ENCODE peak calls at places on chromosomes 4 and X, in ten cellular contexts. G is tibial nerve, C is A549, I is ovary, V is sigmoid colon, W is transverse colon, R is upper lobe of left lung, F is stomach, Q is esophagus muscularis mucosa, B is HepG2. H is an unnamed sample.
A peak's percentile ranks its signal among the peaks of the same experiment; 100 is the strongest.

GRCh38 chrX:139077303-139078131 is 366.0 kb upstream of the FGF13 start:
- DNase-seq in G (no peak), C (no peak), R (no peak), B (no peak), I (no peak), F (no peak), W (no peak), Q (no peak), V (no peak), H (no peak)

GRCh38 chr4:14726441-14727405 is 275.6 kb upstream of the CPEB2 start:
- DNase-seq in G (no peak), Q (no peak), B (no peak), V (no peak), R (no peak), I (no peak), C (peak; percentile 40), W (peak; percentile 19), F (peak; percentile 59), H (no peak)

GRCh38 chrX:154457491-154458115 is 478 bp upstream of the PLXNA3 start:
- DNase-seq in R (peak; percentile 66), Q (no peak), I (peak; percentile 45), G (no peak), W (peak; percentile 72), V (no peak), B (no peak), C (no peak), F (peak; percentile 48), H (no peak)

GRCh38 chr4:84927428-84927827 is 39.1 kb downstream of the WDFY3 start:
- DNase-seq in F (no peak), C (no peak), Q (no peak), W (no peak), B (no peak), V (no peak), I (no peak), R (no peak), G (no peak), H (no peak)

GRCh38 chrX:19602866-19603620 is 87.7 kb upstream of the MAP3K15 start:
- DNase-seq in I (no peak), F (no peak), V (no peak), W (no peak), C (peak; percentile 54), R (no peak), G (no peak), B (no peak), Q (no peak), H (no peak)

GRCh38 chrX:24405959-24406358 is 45.5 kb downstream of the SUPT20HL1 start:
- DNase-seq in B (no peak), V (no peak), F (no peak), G (no peak), W (no peak), I (no peak), R (no peak), C (no peak), Q (no peak), H (no peak)

GRCh38 chr4:163474027-163474426 is 473 bp upstream of the TKTL2 start:
- DNase-seq in V (no peak), W (no peak), Q (no peak), G (no peak), F (no peak), C (no peak), B (no peak), R (no peak), I (no peak), H (no peak)

GRCh38 chrX:68508799-68509198 is 9.9 kb downstream of the YIPF6 start:
- DNase-seq in G (no peak), Q (no peak), I (no peak), W (no peak), C (no peak), R (no peak), B (no peak), F (no peak), V (no peak), H (no peak)

GRCh38 chrX:43277879-43278278 is 378.2 kb upstream of the MAOA start:
- DNase-seq in V (no peak), W (no peak), C (no peak), I (no peak), Q (no peak), B (no peak), G (no peak), F (no peak), R (no peak), H (no peak)

GRCh38 chr4:53693909-53694308 is 102.6 kb upstream of the LNX1 start:
- DNase-seq in Q (no peak), W (no peak), F (no peak), C (no peak), B (no peak), V (no peak), R (no peak), G (no peak), I (no peak), H (no peak)

GRCh38 chr4:125123710-125124109 is 191.0 kb upstream of the FAT4 start:
- DNase-seq in C (no peak), Q (no peak), G (no peak), I (no peak), F (no peak), B (no peak), V (no peak), W (no peak), R (no peak), H (no peak)

GRCh38 chr4:121070696-121071639 is 1.4 kb downstream of the NDNF start:
- DNase-seq in G (peak; percentile 15), I (peak; percentile 58), B (no peak), R (peak; percentile 40), W (peak; percentile 67), F (no peak), C (peak; percentile 25), V (peak; percentile 78), Q (no peak), H (peak; percentile 82)

GRCh38 chr4:127403523-127404084 is 229.2 kb upstream of the INTU start:
- DNase-seq in I (no peak), F (no peak), B (no peak), C (no peak), G (no peak), W (no peak), V (no peak), Q (no peak), R (no peak), H (no peak)

GRCh38 chr4:67697860-67698655 is 2.9 kb downstream of the UBA6 start:
- DNase-seq in R (no peak), G (no peak), I (no peak), C (no peak), W (no peak), B (no peak), F (no peak), Q (no peak), V (no peak), H (no peak)

GRCh38 chr4:163404570-163404969 is 60.9 kb downstream of the NPY5R start:
- DNase-seq in V (no peak), I (no peak), R (no peak), B (peak; percentile 1), W (peak; percentile 11), Q (no peak), C (no peak), F (no peak), G (no peak), H (no peak)

GRCh38 chr4:85707591-85707990 is 232.6 kb downstream of the ARHGAP24 start:
- DNase-seq in Q (no peak), C (no peak), G (no peak), W (no peak), I (no peak), R (no peak), V (no peak), B (no peak), F (no peak), H (no peak)

DNA sequence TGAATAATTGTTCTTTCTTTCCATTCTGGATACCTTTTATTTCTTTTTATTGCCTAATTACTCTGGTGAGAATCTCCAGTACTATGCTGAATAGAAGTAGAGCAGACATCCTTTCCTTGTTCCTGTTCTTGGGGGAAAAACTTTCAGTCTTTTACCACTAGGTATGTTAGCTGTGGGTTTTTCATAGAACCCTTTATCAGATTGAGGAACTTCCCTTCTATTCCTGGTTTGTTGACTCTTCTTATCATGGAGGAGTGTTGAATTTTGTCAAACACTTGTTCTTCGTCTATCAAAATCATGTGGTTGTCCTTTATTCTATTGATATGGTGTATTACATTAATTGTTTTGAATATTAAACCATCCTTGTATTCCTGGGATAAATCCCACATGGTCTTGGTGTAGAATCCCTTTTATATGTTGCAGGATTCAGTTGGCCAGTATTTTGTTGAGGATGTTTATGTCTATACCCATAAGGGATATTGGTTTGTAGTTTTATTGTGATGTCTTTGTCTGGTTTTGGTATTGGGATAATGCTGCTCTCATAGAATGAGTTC is 23.6 kb downstream of the SH3BP2 start:
- DNase-seq in I (no peak), F (no peak), V (no peak), C (no peak), G (no peak), W (no peak), Q (no peak), B (no peak), R (no peak), H (no peak)
- H3K4me1 ChIP-seq in I (peaks cover 20% of the 10 kb centered on the region), F (peaks cover 33% of the 10 kb centered on the region), V (peaks cover 19% of the 10 kb centered on the region), C (no peaks in the 10 kb centered on the region), G (peaks cover 34% of the 10 kb centered on the region), W (peaks cover 42% of the 10 kb centered on the region), Q (peaks cover 59% of the 10 kb centered on the region), B (peaks cover 24% of the 10 kb centered on the region), R (peaks cover 35% of the 10 kb centered on the region), H (peaks cover 56% of the 10 kb centered on the region)

DNA sequence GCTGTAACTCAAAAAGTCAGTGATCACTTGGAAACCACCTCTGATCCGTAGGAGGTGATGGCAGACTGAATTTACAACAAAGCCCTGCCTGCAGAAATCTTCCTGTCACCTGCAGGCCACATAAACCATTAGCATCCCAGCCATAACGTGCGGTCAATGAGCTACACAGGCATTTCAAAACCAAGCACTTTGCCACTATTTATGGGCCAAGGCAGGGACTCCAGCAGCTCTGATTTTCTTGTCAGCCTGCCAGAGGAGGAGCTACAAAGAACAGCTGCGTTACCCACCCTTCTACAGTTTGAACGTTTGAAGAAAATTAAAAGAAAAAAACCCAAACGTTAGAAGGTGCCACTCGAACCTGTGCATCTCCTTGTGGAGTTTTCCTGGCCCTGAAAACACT is 228.2 kb upstream of the PPARGC1A start:
- DNase-seq in Q (no peak), W (no peak), C (no peak), G (no peak), R (no peak), V (no peak), F (no peak), I (no peak), B (no peak), H (no peak)
- TF ChIP-seq EP300 in Q (no peak), W (no peak), C (no peak), G (no peak), R (no peak), V (no peak), F (no peak), I (no peak), B (no peak), H (no peak)

DNA sequence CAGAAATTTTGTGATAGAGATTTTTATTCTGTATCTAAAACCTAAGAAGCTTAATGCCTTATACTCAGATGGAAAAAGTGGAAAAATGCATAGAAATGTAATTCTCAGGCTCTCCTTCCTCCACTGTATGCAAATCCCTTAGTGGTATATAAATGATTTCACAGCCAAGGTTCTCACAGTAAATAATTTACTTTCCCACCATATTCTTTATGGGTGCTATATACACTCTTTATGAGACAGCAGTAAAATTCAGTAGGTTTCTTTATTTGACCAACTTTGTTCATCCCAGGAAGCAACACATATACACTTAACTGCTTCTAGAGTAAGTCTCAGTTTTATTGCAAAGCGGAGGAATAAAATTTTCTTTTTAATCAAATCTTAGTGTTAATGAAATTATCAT is 1399.7 kb downstream of the PCDH7 start:
- DNase-seq in W (no peak), C (no peak), Q (no peak), I (no peak), R (no peak), V (no peak), G (no peak), B (no peak), F (no peak), H (no peak)
- TF ChIP-seq POLR2A in W (no peak), C (no peak), Q (no peak), I (no peak), R (no peak), V (no peak), G (no peak), B (no peak), F (no peak), H (no peak)

GRCh38 chr4:8271821-8272220 is 2.3 kb downstream of the HTRA3 start:
- DNase-seq in R (no peak), Q (no peak), I (no peak), C (no peak), F (no peak), G (no peak), V (peak; percentile 63), B (no peak), W (no peak), H (no peak)
- H3K4me1 ChIP-seq in R (peaks cover 42% of the 10 kb centered on the region), Q (peaks cover 97% of the 10 kb centered on the region), I (peaks cover 48% of the 10 kb centered on the region), C (peaks cover 18% of the 10 kb centered on the region), F (peaks cover 40% of the 10 kb centered on the region), G (no peaks in the 10 kb centered on the region), V (peaks cover 89% of the 10 kb centered on the region), B (peaks cover 14% of the 10 kb centered on the region), W (peaks cover 50% of the 10 kb centered on the region), H (peaks cover 53% of the 10 kb centered on the region)